ENCODE peak calls at places on chromosomes 7 and 10, in five cellular contexts. One of them, this sample, is unnamed.

GRCh38 chr7:41346878-41347277 is 356.0 kb downstream of the INHBA start:
- DNase-seq in hepatocyte: no peak
- DNase-seq in CD4-positive, alpha-beta T cell: no peak
- DNase-seq in coronary artery: no peak
- DNase-seq in AG04450: no peak
- DNase-seq in this sample: no peak

GRCh38 chr10:65325913-65326312 is 1599.9 kb upstream of the LRRTM3 start:
- DNase-seq in hepatocyte: no peak
- DNase-seq in CD4-positive, alpha-beta T cell: no peak
- DNase-seq in coronary artery: no peak
- DNase-seq in AG04450: no peak
- DNase-seq in this sample: no peak

GRCh38 chr7:77982926-77983550 is 184.5 kb downstream of the PHTF2 start:
- DNase-seq in hepatocyte: no peak
- DNase-seq in CD4-positive, alpha-beta T cell: no peak
- DNase-seq in coronary artery: no peak
- DNase-seq in AG04450: no peak
- DNase-seq in this sample: no peak

GRCh38 chr10:132158122-132158741 is 28.5 kb upstream of the DPYSL4 start:
- DNase-seq in hepatocyte: no peak
- DNase-seq in CD4-positive, alpha-beta T cell: no peak
- DNase-seq in coronary artery: no peak
- DNase-seq in AG04450: no peak
- DNase-seq in this sample: no peak

GRCh38 chr10:81873932-81874816 is 820 bp upstream of the NRG3 start:
- DNase-seq in hepatocyte: peak
- DNase-seq in CD4-positive, alpha-beta T cell: no peak
- DNase-seq in coronary artery: no peak
- DNase-seq in AG04450: no peak
- DNase-seq in this sample: no peak

GRCh38 chr10:58647770-58648169 is 135.1 kb downstream of the BICC1 start:
- DNase-seq in hepatocyte: no peak
- DNase-seq in CD4-positive, alpha-beta T cell: no peak
- DNase-seq in coronary artery: no peak
- DNase-seq in AG04450: no peak
- DNase-seq in this sample: no peak

GRCh38 chr7:46032936-46033335 is 111.9 kb upstream of the IGFBP3 start:
- DNase-seq in hepatocyte: no peak
- DNase-seq in CD4-positive, alpha-beta T cell: no peak
- DNase-seq in coronary artery: no peak
- DNase-seq in AG04450: no peak
- DNase-seq in this sample: no peak

GRCh38 chr10:30413996-30414576 is 19.9 kb upstream of the MAP3K8 start:
- DNase-seq in hepatocyte: peak
- DNase-seq in CD4-positive, alpha-beta T cell: no peak
- DNase-seq in coronary artery: no peak
- DNase-seq in AG04450: no peak
- DNase-seq in this sample: peak

GRCh38 chr10:24695452-24695851 is 28.2 kb downstream of the ARHGAP21 start:
- DNase-seq in hepatocyte: no peak
- DNase-seq in CD4-positive, alpha-beta T cell: no peak
- DNase-seq in coronary artery: no peak
- DNase-seq in AG04450: no peak
- DNase-seq in this sample: no peak

GRCh38 chr10:90947025-90947960 is 26.4 kb upstream of the ANKRD1 start:
- DNase-seq in hepatocyte: no peak
- DNase-seq in CD4-positive, alpha-beta T cell: no peak
- DNase-seq in coronary artery: no peak
- DNase-seq in AG04450: no peak
- DNase-seq in this sample: no peak

GRCh38 chr10:36880898-36881297 is 244.5 kb upstream of the ANKRD30A start:
- DNase-seq in hepatocyte: peak
- DNase-seq in CD4-positive, alpha-beta T cell: no peak
- DNase-seq in coronary artery: no peak
- DNase-seq in AG04450: peak
- DNase-seq in this sample: no peak

GRCh38 chr7:75762350-75762917 is 9.6 kb downstream of the CCL26 start:
- DNase-seq in hepatocyte: peak
- DNase-seq in CD4-positive, alpha-beta T cell: no peak
- DNase-seq in coronary artery: no peak
- DNase-seq in AG04450: peak
- DNase-seq in this sample: no peak

GRCh38 chr10:12351447-12351846 is 2.1 kb downstream of the CAMK1D start:
- DNase-seq in hepatocyte: no peak
- DNase-seq in CD4-positive, alpha-beta T cell: no peak
- DNase-seq in coronary artery: peak
- DNase-seq in AG04450: no peak
- DNase-seq in this sample: no peak

GRCh38 chr7:30135551-30136271 is 925 bp downstream of the MTURN start:
- DNase-seq in hepatocyte: peak
- DNase-seq in CD4-positive, alpha-beta T cell: peak
- DNase-seq in coronary artery: peak
- DNase-seq in AG04450: peak
- DNase-seq in this sample: peak

GRCh38 chr10:44647877-44648542 is 263.1 kb upstream of the CXCL12 start:
- DNase-seq in hepatocyte: no peak
- DNase-seq in CD4-positive, alpha-beta T cell: no peak
- DNase-seq in coronary artery: no peak
- DNase-seq in AG04450: peak
- DNase-seq in this sample: no peak

GRCh38 chr10:133405272-133405671 is 11.3 kb downstream of the MTG1 start:
- DNase-seq in hepatocyte: no peak
- DNase-seq in CD4-positive, alpha-beta T cell: no peak
- DNase-seq in coronary artery: no peak
- DNase-seq in AG04450: no peak
- DNase-seq in this sample: no peak

GRCh38 chr10:110279062-110279986 is 25.4 kb downstream of the SMNDC1 start:
- DNase-seq in hepatocyte: peak
- DNase-seq in CD4-positive, alpha-beta T cell: no peak
- DNase-seq in coronary artery: no peak
- DNase-seq in AG04450: peak
- DNase-seq in this sample: no peak

GRCh38 chr7:27430115-27430514 is 187.5 kb downstream of the EVX1 start:
- DNase-seq in hepatocyte: no peak
- DNase-seq in CD4-positive, alpha-beta T cell: no peak
- DNase-seq in coronary artery: no peak
- DNase-seq in AG04450: no peak
- DNase-seq in this sample: no peak

GRCh38 chr7:134473861-134474291 is 15.0 kb upstream of the AKR1B1 start:
- DNase-seq in hepatocyte: no peak
- DNase-seq in CD4-positive, alpha-beta T cell: no peak
- DNase-seq in coronary artery: no peak
- DNase-seq in AG04450: no peak
- DNase-seq in this sample: no peak

GRCh38 chr7:121547341-121548092 is 151.4 kb upstream of the FAM3C start:
- DNase-seq in hepatocyte: peak
- DNase-seq in CD4-positive, alpha-beta T cell: no peak
- DNase-seq in coronary artery: no peak
- DNase-seq in AG04450: peak
- DNase-seq in this sample: no peak

GRCh38 chr7:1761097-1761496 is 91.0 kb downstream of the ELFN1 start:
- DNase-seq in hepatocyte: no peak
- DNase-seq in CD4-positive, alpha-beta T cell: no peak
- DNase-seq in coronary artery: peak
- DNase-seq in AG04450: no peak
- DNase-seq in this sample: no peak

GRCh38 chr10:72186633-72187330 is 29.0 kb upstream of the ANAPC16 start:
- DNase-seq in hepatocyte: no peak
- DNase-seq in CD4-positive, alpha-beta T cell: no peak
- DNase-seq in coronary artery: no peak
- DNase-seq in AG04450: no peak
- DNase-seq in this sample: no peak

GRCh38 chr7:50614721-50615518 is 49.7 kb upstream of the DDC start:
- DNase-seq in hepatocyte: peak
- DNase-seq in CD4-positive, alpha-beta T cell: no peak
- DNase-seq in coronary artery: no peak
- DNase-seq in AG04450: no peak
- DNase-seq in this sample: no peak

GRCh38 chr7:142097571-142097970 is 13.9 kb upstream of the MGAM2 start:
- DNase-seq in hepatocyte: no peak
- DNase-seq in CD4-positive, alpha-beta T cell: no peak
- DNase-seq in coronary artery: no peak
- DNase-seq in AG04450: no peak
- DNase-seq in this sample: no peak

GRCh38 chr10:11517150-11517549 is 94.3 kb downstream of the USP6NL start:
- DNase-seq in hepatocyte: no peak
- DNase-seq in CD4-positive, alpha-beta T cell: no peak
- DNase-seq in coronary artery: no peak
- DNase-seq in AG04450: no peak
- DNase-seq in this sample: no peak

GRCh38 chr7:117834983-117835664 is 38.1 kb downstream of the CTTNBP2 start:
- DNase-seq in hepatocyte: no peak
- DNase-seq in CD4-positive, alpha-beta T cell: no peak
- DNase-seq in coronary artery: no peak
- DNase-seq in AG04450: no peak
- DNase-seq in this sample: no peak
- TF ChIP-seq CTCF in hepatocyte: no peak
- TF ChIP-seq CTCF in CD4-positive, alpha-beta T cell: no peak
- TF ChIP-seq CTCF in coronary artery: no peak
- TF ChIP-seq CTCF in AG04450: no peak
- TF ChIP-seq CTCF in this sample: no peak

DNA sequence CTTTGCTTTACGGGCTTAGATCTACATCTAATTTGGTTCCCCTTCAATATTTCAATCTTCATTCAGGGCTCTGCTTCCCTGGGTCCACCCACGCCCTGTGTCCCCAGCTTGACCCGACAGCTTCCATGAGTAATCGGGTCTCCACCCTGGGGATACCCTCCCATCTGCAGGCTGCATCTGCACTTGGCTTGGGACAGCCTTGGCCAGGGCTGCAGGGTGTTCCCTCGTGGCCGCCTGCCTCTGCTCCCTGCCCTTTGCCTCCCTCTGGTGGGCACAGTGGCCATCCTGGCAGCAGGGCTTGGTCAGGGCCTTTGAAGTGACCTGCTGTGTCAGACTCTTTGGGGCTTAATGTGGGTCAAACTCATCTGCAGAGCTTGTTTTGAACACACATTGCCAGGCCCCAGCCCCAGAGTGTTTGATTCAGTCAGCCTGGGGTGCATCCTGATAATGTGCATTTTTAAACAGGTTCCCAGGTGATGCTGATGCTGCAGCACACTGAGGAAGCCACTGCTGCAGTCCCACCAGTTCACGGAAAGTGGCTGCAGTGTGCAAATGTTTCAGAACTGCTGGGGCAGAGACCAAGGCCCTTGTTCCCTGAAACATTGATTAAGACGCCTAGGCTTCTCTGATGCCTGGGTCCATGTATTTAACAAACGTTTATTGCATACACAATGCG is 80.7 kb upstream of the SEC61G start:
- DNase-seq in hepatocyte: peak
- DNase-seq in CD4-positive, alpha-beta T cell: no peak
- DNase-seq in coronary artery: peak
- DNase-seq in AG04450: no peak
- DNase-seq in this sample: no peak
- TF ChIP-seq CTCF in hepatocyte: peak
- TF ChIP-seq CTCF in CD4-positive, alpha-beta T cell: no peak
- TF ChIP-seq CTCF in coronary artery: no peak
- TF ChIP-seq CTCF in AG04450: peak
- TF ChIP-seq CTCF in this sample: peak

GRCh38 chr10:69786791-69787190 is 14.9 kb upstream of the COL13A1 start:
- DNase-seq in hepatocyte: no peak
- DNase-seq in CD4-positive, alpha-beta T cell: no peak
- DNase-seq in coronary artery: no peak
- DNase-seq in AG04450: no peak
- DNase-seq in this sample: no peak
- TF ChIP-seq CTCF in hepatocyte: peak
- TF ChIP-seq CTCF in CD4-positive, alpha-beta T cell: no peak
- TF ChIP-seq CTCF in coronary artery: peak
- TF ChIP-seq CTCF in AG04450: peak
- TF ChIP-seq CTCF in this sample: peak

DNA sequence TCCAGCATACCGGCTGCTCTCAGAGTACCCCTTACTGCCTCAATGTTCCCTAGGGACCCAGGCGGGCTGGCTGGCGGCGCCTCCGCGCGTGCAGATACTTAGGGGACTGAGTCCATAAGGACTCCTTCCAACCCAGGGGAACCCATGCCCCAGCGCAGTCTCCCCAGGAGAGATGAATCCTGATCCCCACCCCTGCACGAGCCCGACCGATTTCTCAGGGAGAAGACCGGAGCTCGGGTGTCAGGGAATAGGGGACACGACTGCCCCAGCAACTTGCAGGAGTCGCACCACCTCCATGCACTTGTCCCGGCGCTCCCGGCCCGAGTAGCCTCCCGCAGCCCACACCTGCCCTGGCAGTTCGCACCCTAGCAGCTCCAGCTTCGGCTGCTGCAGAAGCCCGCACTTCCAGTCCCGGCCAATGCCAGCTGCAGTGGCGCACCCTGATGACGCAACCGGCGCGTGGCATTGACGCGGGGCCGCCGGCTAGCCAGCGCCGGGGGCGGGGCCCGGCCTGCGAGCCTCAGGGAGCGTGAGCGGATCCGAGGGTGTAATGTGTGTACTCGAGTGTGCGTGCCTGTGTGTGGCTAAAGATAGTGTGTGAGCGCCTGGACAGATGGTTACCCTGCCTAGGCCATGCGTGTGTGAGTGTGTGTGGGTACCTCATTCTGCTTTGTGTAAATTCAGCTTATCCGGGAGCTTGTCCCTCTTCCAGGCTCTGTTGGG is at the start of gene GPAM:
- DNase-seq in hepatocyte: peak
- DNase-seq in CD4-positive, alpha-beta T cell: peak
- DNase-seq in coronary artery: peak
- DNase-seq in AG04450: peak
- DNase-seq in this sample: peak
- TF ChIP-seq CTCF in hepatocyte: no peak
- TF ChIP-seq CTCF in CD4-positive, alpha-beta T cell: no peak
- TF ChIP-seq CTCF in coronary artery: no peak
- TF ChIP-seq CTCF in AG04450: no peak
- TF ChIP-seq CTCF in this sample: no peak